ENCODE peak calls at places on chromosomes 4 and X, in ten cellular contexts. F is cardiac muscle cell, T is aorta, I is body of pancreas, E is GM23248, Y is HCT116, K is left lung, V is esophagus squamous epithelium, J is SJSA1, O is H1. L is an unnamed sample. For H3K4me1 and H3K36me3, the result is how much of the 10 kb centered on the place peaks cover.

GRCh38 chr4:121668368-121669162 is 28.2 kb downstream of the ANXA5 start:
- DNase-seq in V (no peak), K (no peak), I (no peak), J (peak), Y (no peak), E (peak), F (peak), T (no peak), O (no peak), L (no peak)

GRCh38 chr4:6916587-6917444 is 7.2 kb downstream of the TBC1D14 start:
- DNase-seq in O (no peak), E (peak), T (peak), J (no peak), K (peak), F (peak), Y (peak), V (no peak), I (no peak), L (no peak)

GRCh38 chr4:136277741-136278140 is 1254.6 kb downstream of the PCDH18 start:
- DNase-seq in I (no peak), Y (no peak), T (no peak), K (no peak), E (no peak), O (no peak), J (no peak), V (no peak), F (no peak), L (no peak)

GRCh38 chrX:77446840-77447239 is 349 bp upstream of the FGF16 start:
- DNase-seq in V (no peak), O (no peak), J (no peak), Y (no peak), K (peak), I (no peak), F (peak), E (peak), T (peak), L (no peak)

GRCh38 chr4:168524006-168524405 is 27.2 kb downstream of the PALLD start:
- DNase-seq in J (no peak), V (no peak), O (no peak), E (peak), Y (no peak), K (no peak), I (no peak), F (peak), T (no peak), L (no peak)

GRCh38 chrX:15549189-15550012 is 48.8 kb downstream of the BMX start:
- DNase-seq in F (no peak), K (no peak), O (no peak), J (no peak), I (no peak), E (no peak), V (no peak), Y (no peak), T (no peak), L (no peak)

GRCh38 chr4:45580306-45580705 is 543.5 kb downstream of the GABRG1 start:
- DNase-seq in J (no peak), T (no peak), I (no peak), O (no peak), Y (no peak), K (no peak), F (no peak), E (no peak), V (no peak), L (no peak)

GRCh38 chr4:132958457-132959263 is 190.4 kb upstream of the PCDH10 start:
- DNase-seq in V (no peak), F (no peak), Y (no peak), T (no peak), K (peak), I (no peak), E (no peak), O (no peak), J (no peak), L (no peak)

GRCh38 chr4:103645991-103646390 is 73.8 kb downstream of the TACR3 start:
- DNase-seq in F (no peak), I (no peak), Y (no peak), J (no peak), T (no peak), K (no peak), E (no peak), V (no peak), O (no peak), L (no peak)

GRCh38 chr4:5874811-5875465 is 17.9 kb downstream of the CRMP1 start:
- DNase-seq in K (no peak), E (peak), T (no peak), V (no peak), J (no peak), O (no peak), F (no peak), Y (no peak), I (no peak), L (no peak)

GRCh38 chr4:27638163-27638915 is 777.7 kb downstream of the STIM2 start:
- DNase-seq in V (no peak), I (no peak), Y (peak), O (no peak), J (no peak), K (no peak), F (no peak), T (no peak), E (no peak), L (no peak)

GRCh38 chr4:155336242-155336641 is 40.5 kb downstream of the MAP9 start:
- DNase-seq in J (no peak), K (no peak), I (no peak), O (no peak), T (no peak), Y (no peak), F (no peak), V (no peak), E (no peak), L (no peak)

GRCh38 chr4:6893449-6894085 is 16.1 kb upstream of the TBC1D14 start:
- DNase-seq in K (peak), V (no peak), T (no peak), Y (no peak), J (no peak), E (peak), F (no peak), O (no peak), I (no peak), L (no peak)

GRCh38 chr4:120692964-120693363 is 229.6 kb downstream of the PRDM5 start:
- DNase-seq in O (no peak), K (no peak), F (peak), E (peak), Y (peak), T (no peak), V (no peak), I (no peak), J (peak), L (no peak)

GRCh38 chrX:39755152-39756032 is 342.4 kb downstream of the BCOR start:
- DNase-seq in E (peak), K (peak), I (peak), T (peak), J (peak), V (no peak), O (no peak), F (peak), Y (peak), L (no peak)

GRCh38 chrX:54509401-54509800 is 13.4 kb upstream of the FGD1 start:
- DNase-seq in T (no peak), I (no peak), K (no peak), O (no peak), Y (no peak), V (no peak), F (peak), E (peak), J (no peak), L (no peak)

GRCh38 chr4:36214735-36215485 is 29.4 kb downstream of the ARAP2 start:
- DNase-seq in O (no peak), I (no peak), K (no peak), J (no peak), F (no peak), E (no peak), T (no peak), V (no peak), Y (no peak), L (no peak)

GRCh38 chr4:19983072-19983471 is 268.6 kb upstream of the SLIT2 start:
- DNase-seq in J (no peak), K (no peak), T (no peak), Y (no peak), I (no peak), V (no peak), F (peak), O (no peak), E (peak), L (no peak)

GRCh38 chrX:29726811-29727210 is 488.6 kb upstream of the MAGEB2 start:
- DNase-seq in O (no peak), K (no peak), E (no peak), V (no peak), T (no peak), J (no peak), F (no peak), I (no peak), Y (no peak), L (no peak)

GRCh38 chr4:95505149-95505548 is 43.6 kb downstream of the UNC5C start:
- DNase-seq in F (peak), E (no peak), O (no peak), J (no peak), V (no peak), T (no peak), Y (peak), I (no peak), K (no peak), L (no peak)

GRCh38 chrX:45352588-45352987 is 151.9 kb upstream of the DIPK2B start:
- DNase-seq in O (no peak), V (no peak), T (no peak), Y (no peak), J (no peak), F (no peak), K (no peak), I (no peak), E (peak), L (no peak)

GRCh38 chr4:118112647-118113046 is 78.4 kb downstream of the NDST3 start:
- DNase-seq in I (no peak), V (no peak), F (peak), Y (no peak), E (peak), T (no peak), K (no peak), J (no peak), O (no peak), L (no peak)

GRCh38 chrX:72273718-72274117 is 3.3 kb downstream of the RPS4X start:
- DNase-seq in Y (no peak), I (no peak), V (no peak), F (no peak), T (no peak), J (no peak), E (no peak), O (no peak), K (no peak), L (no peak)

GRCh38 chr4:152045781-152046571 is 285.2 kb upstream of the GATB start:
- DNase-seq in F (peak), K (peak), T (peak), E (peak), O (peak), Y (peak), J (no peak), V (no peak), I (peak), L (peak)

GRCh38 chrX:66728818-66729271 is 90.0 kb upstream of the EDA2R start:
- DNase-seq in O (peak), J (peak), I (peak), T (peak), K (no peak), Y (no peak), V (no peak), F (peak), E (peak), L (peak)

GRCh38 chr4:101651778-101652177 is 138.8 kb upstream of the BANK1 start:
- DNase-seq in J (no peak), Y (no peak), T (no peak), O (no peak), F (no peak), K (no peak), E (peak), V (no peak), I (no peak), L (no peak)

GRCh38 chr4:155734065-155734464 is 24.8 kb upstream of the GUCY1B1 start:
- DNase-seq in I (no peak), Y (no peak), F (peak), T (no peak), J (no peak), K (no peak), O (no peak), V (no peak), E (peak), L (no peak)

GRCh38 chrX:40146471-40147398 is 49.0 kb upstream of the BCOR start:
- DNase-seq in V (no peak), Y (no peak), T (peak), E (peak), K (peak), O (no peak), F (peak), J (no peak), I (peak), L (no peak)

GRCh38 chr4:85391568-85392410 is 83.2 kb upstream of the ARHGAP24 start:
- DNase-seq in I (no peak), T (no peak), F (no peak), O (no peak), V (no peak), Y (no peak), J (no peak), K (no peak), E (no peak), L (no peak)

GRCh38 chr4:83599183-83599582 is 63.3 kb downstream of the GPAT3 start:
- DNase-seq in J (no peak), F (peak), E (peak), I (no peak), K (no peak), O (no peak), T (no peak), Y (peak), V (no peak), L (no peak)

GRCh38 chrX:68880846-68881513 is 52.2 kb downstream of the EFNB1 start:
- DNase-seq in J (no peak), Y (no peak), F (no peak), O (no peak), K (no peak), I (no peak), T (no peak), E (no peak), V (no peak), L (no peak)

GRCh38 chr4:132203618-132204017 is 945.5 kb upstream of the PCDH10 start:
- DNase-seq in K (no peak), E (no peak), I (no peak), V (no peak), F (no peak), O (no peak), T (no peak), J (no peak), Y (no peak), L (no peak)

GRCh38 chr4:180141734-180142133 is 2101.5 kb upstream of the TENM3 start:
- DNase-seq in I (no peak), E (no peak), T (no peak), F (no peak), O (no peak), Y (no peak), V (no peak), J (no peak), K (no peak), L (no peak)

GRCh38 chrX:99705696-99706095 is 704.4 kb downstream of the PCDH19 start:
- DNase-seq in O (no peak), V (no peak), E (no peak), I (no peak), Y (no peak), T (no peak), J (no peak), K (no peak), F (no peak), L (no peak)

GRCh38 chr4:81410695-81411094 is 61.0 kb downstream of the RASGEF1B start:
- DNase-seq in I (no peak), J (no peak), F (no peak), Y (no peak), K (no peak), V (no peak), O (no peak), E (no peak), T (no peak), L (no peak)

GRCh38 chrX:39195156-39195555 is 393.9 kb downstream of the MID1IP1 start:
- DNase-seq in J (no peak), O (no peak), I (peak), K (no peak), T (no peak), Y (no peak), E (no peak), V (no peak), F (no peak), L (no peak)

GRCh38 chrX:30065226-30065625 is 150.1 kb upstream of the MAGEB2 start:
- DNase-seq in F (peak), E (peak), V (no peak), Y (no peak), J (no peak), T (no peak), K (no peak), O (no peak), I (no peak), L (no peak)

GRCh38 chr4:77581724-77582123 is 23.9 kb upstream of the CXCL13 start:
- DNase-seq in E (peak), K (no peak), Y (no peak), J (no peak), F (peak), V (no peak), I (no peak), O (no peak), T (no peak), L (no peak)

GRCh38 chr4:16693040-16693506 is 205.4 kb downstream of the LDB2 start:
- DNase-seq in V (no peak), K (no peak), J (no peak), I (no peak), F (no peak), E (peak), O (no peak), T (peak), Y (no peak), L (no peak)

DNA sequence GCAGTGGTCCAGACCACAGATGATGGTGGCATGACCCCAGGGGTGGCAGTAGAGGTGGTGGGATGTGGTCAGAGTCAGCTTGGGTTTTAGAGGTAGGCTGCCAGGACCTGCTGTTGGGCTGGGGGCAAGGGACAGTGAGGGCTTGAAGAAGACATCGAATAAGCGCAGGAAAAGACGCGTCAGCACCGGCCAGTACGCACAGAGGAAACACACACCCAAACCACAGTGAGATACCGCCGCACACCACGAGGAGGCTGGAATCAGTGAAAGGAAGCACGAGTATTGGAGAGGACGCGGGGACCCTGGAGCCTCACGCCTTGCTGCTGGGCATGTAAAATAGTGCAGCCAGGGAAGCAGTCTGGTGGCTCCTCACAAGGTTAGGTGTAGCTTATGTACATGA is 13.5 kb downstream of the PDZD4 start:
- DNase-seq in F (peak), T (peak), K (peak), J (no peak), E (no peak), I (no peak), Y (no peak), V (no peak), O (no peak), L (no peak)
- H3K4me1 ChIP-seq in F (under half), T (under half), K (under half), J (under half), E (under half), I (under half), Y (under half), V (under half), O (under half), L (under half)

GRCh38 chr4:1333256-1333655 is 13.8 kb upstream of the UVSSA start:
- DNase-seq in K (peak), F (no peak), V (no peak), E (no peak), O (no peak), Y (no peak), I (no peak), J (no peak), T (peak), L (no peak)
- H3K36me3 ChIP-seq in K (half or more), F (under half), V (under half), E (under half), O (under half), Y (under half), I (under half), J (under half), T (under half), L (under half)

DNA sequence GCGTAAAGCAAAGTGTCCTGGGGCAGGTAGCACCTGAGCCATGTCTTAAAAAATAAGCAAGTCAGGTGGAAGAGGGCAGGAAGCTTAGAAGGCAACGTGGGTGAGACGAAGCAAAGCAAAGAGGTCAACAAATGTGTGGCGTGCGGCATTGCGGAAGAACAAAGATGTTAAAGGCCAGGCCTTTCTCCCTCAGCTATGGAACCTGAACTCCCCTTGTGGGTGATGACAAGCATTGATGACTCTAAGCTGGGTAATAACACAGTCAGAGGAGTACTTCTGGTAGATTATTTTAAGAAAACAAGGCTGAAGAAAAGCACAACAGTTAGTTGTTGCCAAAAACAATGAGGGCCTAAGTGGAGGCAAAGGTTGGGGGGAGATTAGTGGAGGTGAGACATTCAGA is 29.0 kb upstream of the SORBS2 start:
- DNase-seq in I (no peak), O (no peak), E (no peak), T (no peak), J (no peak), K (no peak), F (no peak), Y (no peak), V (no peak), L (no peak)
- H3K4me1 ChIP-seq in I (half or more), O (under half), E (under half), T (under half), J (half or more), K (under half), F (half or more), Y (under half), V (under half), L (under half)

GRCh38 chr4:2507855-2508254 is 28.6 kb upstream of the FAM193A start:
- DNase-seq in K (no peak), V (no peak), I (no peak), E (no peak), F (no peak), J (no peak), O (no peak), Y (no peak), T (no peak), L (no peak)
- H3K36me3 ChIP-seq in K (half or more), V (under half), I (under half), E (under half), F (under half), J (under half), O (half or more), Y (half or more), T (under half), L (under half)

GRCh38 chr4:53593765-53594164 is 2.5 kb upstream of the LNX1 start:
- DNase-seq in E (no peak), K (no peak), T (no peak), Y (no peak), O (no peak), I (no peak), V (no peak), J (no peak), F (no peak), L (no peak)

GRCh38 chr4:53592128-53592527 is 842 bp upstream of the LNX1 start:
- DNase-seq in O (no peak), T (no peak), J (no peak), Y (no peak), V (no peak), K (no peak), E (no peak), I (peak), F (peak), L (no peak)

GRCh38 chr4:53589511-53589910 is 1.8 kb downstream of the LNX1 start:
- DNase-seq in I (no peak), V (no peak), O (no peak), J (no peak), K (no peak), E (peak), F (peak), Y (no peak), T (no peak), L (no peak)

GRCh38 chr4:53592686-53593641 is 1.7 kb upstream of the LNX1 start:
- DNase-seq in Y (no peak), E (no peak), I (peak), O (peak), V (no peak), T (peak), K (peak), J (no peak), F (peak), L (peak)

GRCh38 chr4:53591372-53591892 is at the start of gene LNX1:
- DNase-seq in I (peak), E (no peak), F (no peak), Y (peak), K (peak), T (peak), J (no peak), O (peak), V (peak), L (peak)
- H3K4me1 ChIP-seq in I (half or more), E (under half), F (under half), Y (under half), K (under half), T (under half), J (under half), O (under half), V (under half), L (under half)

DNA sequence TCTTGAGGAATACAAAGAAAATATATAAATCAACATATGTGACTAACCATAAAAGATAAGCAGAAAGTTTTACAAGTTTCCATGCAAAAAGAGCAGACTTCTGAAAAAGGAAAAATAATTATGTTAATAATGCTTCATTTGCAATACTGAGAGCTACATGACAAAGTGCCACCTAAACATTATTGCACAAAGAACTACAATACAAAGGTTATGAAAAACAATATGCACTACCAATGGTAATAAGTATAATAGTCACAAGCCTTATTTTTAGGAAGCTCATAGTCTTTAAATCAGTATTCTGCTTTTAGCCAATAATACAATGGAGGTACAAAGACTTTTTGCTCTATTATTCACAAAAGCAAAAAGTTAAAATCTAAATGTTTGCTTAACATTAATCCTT is 411.2 kb downstream of the TLL1 start:
- DNase-seq in J (no peak), V (no peak), I (no peak), Y (no peak), E (no peak), K (no peak), T (no peak), O (no peak), F (no peak), L (no peak)
- H3K36me3 ChIP-seq in J (under half), V (under half), I (under half), Y (under half), E (under half), K (under half), T (under half), O (under half), F (under half), L (under half)

L was measured in iPS DF 6.9.